ENCODE peak calls at places on chromosomes 3 and 15, in four cellular contexts. One of them, this sample, is unnamed.

GRCh38 chr3:45807645-45808540 is 11.6 kb upstream of the SLC6A20 start:
- DNase-seq in K562: no peak
- DNase-seq in heart right ventricle: no peak
- DNase-seq in heart left ventricle: no peak
- DNase-seq in this sample: no peak

GRCh38 chr3:149291178-149291577 is 42.3 kb downstream of the TM4SF18 start:
- DNase-seq in heart left ventricle: no peak
- DNase-seq in heart right ventricle: no peak
- DNase-seq in K562: peak; percentile 72
- DNase-seq in this sample: no peak

GRCh38 chr3:195811756-195812155 is at the start of gene MUC4:
- DNase-seq in heart left ventricle: no peak
- DNase-seq in heart right ventricle: no peak
- DNase-seq in K562: peak; percentile 78
- DNase-seq in this sample: no peak

GRCh38 chr3:149443545-149443912 is 31.0 kb upstream of the TM4SF4 start:
- DNase-seq in heart right ventricle: no peak
- DNase-seq in heart left ventricle: no peak
- DNase-seq in K562: no peak
- DNase-seq in this sample: no peak

GRCh38 chr3:58198362-58198761 is 12.4 kb downstream of the DNASE1L3 start:
- DNase-seq in heart right ventricle: no peak
- DNase-seq in K562: no peak
- DNase-seq in heart left ventricle: no peak
- DNase-seq in this sample: no peak

GRCh38 chr3:14771593-14772497 is 46.9 kb upstream of the FGD5 start:
- DNase-seq in heart left ventricle: no peak
- DNase-seq in K562: peak; percentile 48
- DNase-seq in heart right ventricle: no peak
- DNase-seq in this sample: no peak

GRCh38 chr15:85750807-85751730 is 43.7 kb downstream of the KLHL25 start:
- DNase-seq in heart left ventricle: no peak
- DNase-seq in heart right ventricle: no peak
- DNase-seq in K562: no peak
- DNase-seq in this sample: peak; percentile 59

GRCh38 chr15:32730677-32731654 is 13.2 kb downstream of the GREM1 start:
- DNase-seq in heart left ventricle: no peak
- DNase-seq in K562: peak; percentile 72
- DNase-seq in heart right ventricle: peak; percentile 16
- DNase-seq in this sample: no peak

GRCh38 chr15:57667171-57667924 is 39.2 kb upstream of the POLR2M start:
- DNase-seq in heart left ventricle: no peak
- DNase-seq in heart right ventricle: no peak
- DNase-seq in K562: no peak
- DNase-seq in this sample: no peak

GRCh38 chr15:96327155-96327741 is 3.3 kb upstream of the NR2F2 start:
- DNase-seq in heart left ventricle: no peak
- DNase-seq in K562: peak; percentile 46
- DNase-seq in heart right ventricle: no peak
- DNase-seq in this sample: no peak

GRCh38 chr3:136612512-136612911 is 139.7 kb downstream of the STAG1 start:
- DNase-seq in heart right ventricle: no peak
- DNase-seq in K562: no peak
- DNase-seq in heart left ventricle: no peak
- DNase-seq in this sample: no peak

GRCh38 chr15:34889486-34889885 is 80.1 kb downstream of the AQR start:
- DNase-seq in heart right ventricle: no peak
- DNase-seq in K562: no peak
- DNase-seq in heart left ventricle: no peak
- DNase-seq in this sample: no peak

GRCh38 chr3:36305929-36306520 is 74.3 kb upstream of the STAC start:
- DNase-seq in heart left ventricle: no peak
- DNase-seq in heart right ventricle: no peak
- DNase-seq in K562: no peak
- DNase-seq in this sample: no peak

GRCh38 chr3:186067360-186068242 is 41.3 kb downstream of the ETV5 start:
- DNase-seq in K562: no peak
- DNase-seq in heart right ventricle: no peak
- DNase-seq in heart left ventricle: no peak
- DNase-seq in this sample: no peak

GRCh38 chr3:195897081-195897852 is 11.1 kb downstream of the TNK2 start:
- DNase-seq in heart right ventricle: no peak
- DNase-seq in heart left ventricle: no peak
- DNase-seq in K562: no peak
- DNase-seq in this sample: no peak

GRCh38 chr15:41876007-41876406 is 17.8 kb downstream of the SPTBN5 start:
- DNase-seq in heart right ventricle: no peak
- DNase-seq in K562: no peak
- DNase-seq in heart left ventricle: no peak
- DNase-seq in this sample: no peak

GRCh38 chr3:159848348-159849118 is 140.1 kb upstream of the IL12A start:
- DNase-seq in K562: no peak
- DNase-seq in heart left ventricle: peak; percentile 68
- DNase-seq in heart right ventricle: no peak
- DNase-seq in this sample: no peak

GRCh38 chr3:126971891-126972351 is 11.0 kb upstream of the PLXNA1 start:
- DNase-seq in heart right ventricle: peak; percentile 67
- DNase-seq in K562: no peak
- DNase-seq in heart left ventricle: peak; percentile 68
- DNase-seq in this sample: peak; percentile 87

GRCh38 chr3:139937674-139938279 is 2.8 kb downstream of the CLSTN2 start:
- DNase-seq in heart left ventricle: peak; percentile 27
- DNase-seq in K562: peak; percentile 57
- DNase-seq in heart right ventricle: no peak
- DNase-seq in this sample: no peak

GRCh38 chr3:15108082-15108545 is 9.2 kb upstream of the RBSN start:
- DNase-seq in heart left ventricle: peak; percentile 68
- DNase-seq in heart right ventricle: peak; percentile 80
- DNase-seq in K562: peak; percentile 92
- DNase-seq in this sample: peak; percentile 41

GRCh38 chr3:11643212-11644087 is at the start of gene VGLL4:
- DNase-seq in K562: peak; percentile 65
- DNase-seq in heart right ventricle: peak; percentile 89
- DNase-seq in heart left ventricle: peak; percentile 90
- DNase-seq in this sample: peak; percentile 93

GRCh38 chr3:119637679-119638525 is 22.5 kb downstream of the POPDC2 start:
- DNase-seq in K562: no peak
- DNase-seq in heart right ventricle: no peak
- DNase-seq in heart left ventricle: no peak
- DNase-seq in this sample: no peak

DNA sequence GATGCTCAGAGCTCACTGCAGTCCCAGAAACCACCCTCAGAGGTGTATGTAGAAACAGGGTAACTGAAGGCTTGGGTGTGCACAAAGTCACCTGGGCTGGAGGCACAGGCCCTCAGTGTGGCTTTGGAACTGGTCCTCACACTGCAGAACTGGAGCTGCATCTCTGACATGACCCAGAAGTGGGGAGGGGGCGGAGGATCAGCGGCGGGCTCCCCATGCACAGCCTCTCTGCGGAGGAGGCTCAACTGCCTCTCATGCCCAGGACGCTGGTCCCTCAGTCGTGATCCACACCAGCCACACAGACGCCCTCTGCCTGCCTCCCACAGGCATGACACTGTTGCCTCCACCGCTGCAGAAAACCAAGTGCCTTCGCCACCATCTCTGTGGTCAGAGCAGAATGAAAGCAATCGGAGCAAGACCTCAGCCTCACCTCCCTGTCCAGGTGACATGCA is 73.7 kb downstream of the TM2D3 start:
- DNase-seq in K562: no peak
- DNase-seq in heart right ventricle: peak; percentile 45
- DNase-seq in heart left ventricle: peak; percentile 41
- DNase-seq in this sample: no peak
- TF ChIP-seq CTCF in K562: peak; percentile 49
- TF ChIP-seq CTCF in heart right ventricle: peak; percentile 15
- TF ChIP-seq CTCF in heart left ventricle: peak; percentile 22
- TF ChIP-seq CTCF in this sample: no peak

GRCh38 chr3:169403855-169404254 is 259.7 kb downstream of the MECOM start:
- DNase-seq in heart left ventricle: no peak
- DNase-seq in K562: no peak
- DNase-seq in heart right ventricle: no peak
- DNase-seq in this sample: no peak
- H3K4me3 ChIP-seq in heart left ventricle: no peak overlapping the region
- H3K4me3 ChIP-seq in K562: no peak overlapping the region
- H3K4me3 ChIP-seq in heart right ventricle: no peak overlapping the region
- H3K4me3 ChIP-seq in this sample: no peak overlapping the region

DNA sequence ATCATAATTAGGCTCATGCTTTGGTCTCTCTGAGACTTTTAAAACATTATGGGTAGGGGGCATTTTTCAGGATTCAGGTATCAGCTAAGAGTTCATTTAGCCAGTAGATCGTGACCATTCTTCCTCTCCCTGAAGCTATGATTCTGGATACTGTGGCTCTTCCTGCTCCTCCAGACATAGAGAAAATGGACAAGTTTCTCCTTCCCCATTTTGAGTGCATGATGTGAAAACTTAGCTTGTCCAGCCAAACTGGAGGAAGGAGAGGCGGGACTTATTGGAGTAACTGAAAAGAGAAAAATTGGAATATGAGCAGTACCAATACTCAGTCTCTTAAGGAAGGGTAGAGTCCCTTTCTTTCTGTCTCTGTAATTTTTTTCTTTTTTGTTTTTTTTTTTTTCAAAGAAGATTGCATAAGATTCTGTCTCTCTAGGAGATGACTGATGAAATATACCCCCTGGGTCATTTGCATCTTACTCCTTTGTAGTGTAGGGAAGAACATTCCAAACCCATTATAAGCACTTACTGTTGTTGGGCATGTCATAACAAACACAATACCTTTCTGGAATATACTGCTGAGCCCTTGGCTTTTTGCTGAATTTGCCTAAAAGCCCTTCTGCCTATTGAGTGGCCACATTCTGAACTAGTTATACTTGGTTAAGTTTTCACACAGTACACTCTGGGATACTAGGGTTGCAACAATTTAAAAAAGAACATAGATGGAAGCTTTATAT is 498.1 kb upstream of the TPRG1 start:
- DNase-seq in heart left ventricle: no peak
- DNase-seq in K562: no peak
- DNase-seq in heart right ventricle: no peak
- DNase-seq in this sample: no peak
- H3K27ac ChIP-seq in heart left ventricle: no peak overlapping the region
- H3K27ac ChIP-seq in K562: no peak overlapping the region
- H3K27ac ChIP-seq in heart right ventricle: no peak overlapping the region
- H3K27ac ChIP-seq in this sample: no peak overlapping the region

GRCh38 chr3:101379695-101380376 is 59.5 kb upstream of the IMPG2 start:
- DNase-seq in heart right ventricle: no peak
- DNase-seq in heart left ventricle: no peak
- DNase-seq in K562: no peak
- DNase-seq in this sample: no peak
- TF ChIP-seq CTCF in heart right ventricle: no peak
- TF ChIP-seq CTCF in heart left ventricle: no peak
- TF ChIP-seq CTCF in K562: no peak
- TF ChIP-seq CTCF in this sample: no peak

GRCh38 chr3:113516115-113516505 is 1.2 kb upstream of the SPICE1 start:
- DNase-seq in heart left ventricle: no peak
- DNase-seq in K562: no peak
- DNase-seq in heart right ventricle: no peak
- DNase-seq in this sample: no peak
- H3K4me3 ChIP-seq in heart left ventricle: no peak overlapping the region
- H3K4me3 ChIP-seq in K562: no peak overlapping the region
- H3K4me3 ChIP-seq in heart right ventricle: peak overlapping the region; percentile 77
- H3K4me3 ChIP-seq in this sample: no peak overlapping the region

This sample was measured in tibial artery.